ENCODE peak calls at places on chromosomes 5 and 9, in eight cellular contexts. V is NCI-H1105; O is T-helper 1 cell; Y is AG08395; P is neural progenitor cell; Q is RPMI7951; Z is stimulated activated CD8-positive, alpha-beta memory T cell treated with anti-CD3 and anti-CD28 coated beads, Interleukin-15, amount 100 ng/mL, for 24 hours; S is prostate gland. A is an unnamed sample.
A peak's percentile ranks its signal among the peaks of the same experiment; 100 is the strongest.

GRCh38 chr9:137305060-137305787 is 3.2 kb upstream of the NRARP start:
- DNase-seq in V (peak; percentile 35), O (peak; percentile 48), Y (peak; percentile 63), P (peak; percentile 90), Q (no peak), Z (no peak), S (peak; percentile 60), A (peak; percentile 93)

GRCh38 chr5:6705959-6706358 is 7.3 kb upstream of the TENT4A start:
- DNase-seq in V (no peak), O (no peak), Y (no peak), P (no peak), Q (peak; percentile 14), Z (no peak), S (no peak), A (no peak)

GRCh38 chr9:28394774-28395173 is 821.5 kb upstream of the C9orf72 start:
- DNase-seq in V (no peak), O (no peak), Y (no peak), P (no peak), Q (no peak), Z (no peak), S (no peak), A (no peak)

GRCh38 chr9:77899679-77900354 is 131.8 kb downstream of the GNAQ start:
- DNase-seq in V (no peak), O (no peak), Y (peak; percentile 62), P (no peak), Q (peak; percentile 58), Z (no peak), S (no peak), A (no peak)

GRCh38 chr5:39093351-39093749 is 19.2 kb upstream of the RICTOR start:
- DNase-seq in V (no peak), O (no peak), Y (no peak), P (no peak), Q (no peak), Z (no peak), S (no peak), A (no peak)

GRCh38 chr9:113978954-113979712 is 99.0 kb downstream of the AMBP start:
- DNase-seq in V (no peak), O (no peak), Y (peak; percentile 40), P (no peak), Q (peak; percentile 45), Z (no peak), S (no peak), A (no peak)

GRCh38 chr5:150614651-150615040 is 25.8 kb upstream of the SYNPO start:
- DNase-seq in V (no peak), O (no peak), Y (no peak), P (no peak), Q (no peak), Z (no peak), S (no peak), A (no peak)

GRCh38 chr5:9801908-9802307 is 171.8 kb upstream of the TAS2R1 start:
- DNase-seq in V (no peak), O (no peak), Y (no peak), P (no peak), Q (no peak), Z (no peak), S (no peak), A (no peak)

GRCh38 chr9:70569070-70569772 is 154.8 kb upstream of the KLF9 start:
- DNase-seq in V (no peak), O (no peak), Y (peak; percentile 41), P (no peak), Q (no peak), Z (no peak), S (no peak), A (no peak)

GRCh38 chr5:129852747-129853352 is 51.4 kb upstream of the CHSY3 start:
- DNase-seq in V (peak; percentile 36), O (peak; percentile 60), Y (peak; percentile 73), P (peak; percentile 88), Q (peak; percentile 16), Z (peak; percentile 64), S (peak; percentile 40), A (peak; percentile 67)

GRCh38 chr9:70053864-70054263 is 10.2 kb downstream of the MAMDC2 start:
- DNase-seq in V (peak; percentile 26), O (no peak), Y (no peak), P (no peak), Q (peak; percentile 71), Z (no peak), S (peak; percentile 79), A (peak; percentile 78)

GRCh38 chr5:51494821-51495220 is 111.6 kb downstream of the ISL1 start:
- DNase-seq in V (no peak), O (no peak), Y (no peak), P (no peak), Q (no peak), Z (no peak), S (no peak), A (no peak)

GRCh38 chr5:21154526-21154925 is 1166.5 kb upstream of the CDH18 start:
- DNase-seq in V (no peak), O (no peak), Y (no peak), P (no peak), Q (no peak), Z (no peak), S (no peak), A (no peak)

GRCh38 chr5:173187054-173187743 is 42.9 kb downstream of the BNIP1 start:
- DNase-seq in V (no peak), O (no peak), Y (no peak), P (peak; percentile 24), Q (no peak), Z (no peak), S (no peak), A (peak; percentile 14)

GRCh38 chr5:10049825-10050455 is 199.7 kb downstream of the ATPSCKMT start:
- DNase-seq in V (no peak), O (no peak), Y (no peak), P (no peak), Q (no peak), Z (no peak), S (no peak), A (no peak)

GRCh38 chr5:176664479-176664878 is 17.2 kb downstream of the TSPAN17 start:
- DNase-seq in V (no peak), O (no peak), Y (no peak), P (no peak), Q (no peak), Z (no peak), S (no peak), A (no peak)

GRCh38 chr9:97852001-97852398 is 1.0 kb upstream of the FOXE1 start:
- DNase-seq in V (no peak), O (no peak), Y (no peak), P (peak; percentile 72), Q (no peak), Z (no peak), S (no peak), A (no peak)

GRCh38 chr5:163565492-163565891 is 60.1 kb downstream of the MAT2B start:
- DNase-seq in V (no peak), O (no peak), Y (no peak), P (peak; percentile 60), Q (peak; percentile 16), Z (no peak), S (no peak), A (no peak)

GRCh38 chr5:150209020-150209635 is 19.3 kb downstream of the SLC6A7 start:
- DNase-seq in V (no peak), O (no peak), Y (peak; percentile 38), P (peak; percentile 39), Q (peak; percentile 82), Z (no peak), S (peak; percentile 51), A (no peak)

GRCh38 chr9:126403451-126403850 is 76.8 kb downstream of the MVB12B start:
- DNase-seq in V (no peak), O (no peak), Y (peak; percentile 34), P (no peak), Q (no peak), Z (no peak), S (no peak), A (no peak)

GRCh38 chr5:154493274-154493673 is 15.2 kb upstream of the HAND1 start:
- DNase-seq in V (no peak), O (no peak), Y (no peak), P (peak; percentile 22), Q (no peak), Z (no peak), S (no peak), A (no peak)

GRCh38 chr5:133434336-133434735 is 178.0 kb downstream of the FSTL4 start:
- DNase-seq in V (no peak), O (no peak), Y (no peak), P (no peak), Q (no peak), Z (no peak), S (no peak), A (no peak)

GRCh38 chr9:76718166-76718565 is 46.1 kb upstream of the PCA3 start:
- DNase-seq in V (no peak), O (no peak), Y (no peak), P (no peak), Q (no peak), Z (no peak), S (no peak), A (no peak)

GRCh38 chr5:37839441-37840035 is 303 bp downstream of the GDNF start:
- DNase-seq in V (peak; percentile 50), O (no peak), Y (peak; percentile 65), P (peak; percentile 73), Q (peak; percentile 66), Z (no peak), S (no peak), A (peak; percentile 50)

GRCh38 chr9:121376214-121376830 is 6.3 kb upstream of the STOM start:
- DNase-seq in V (no peak), O (no peak), Y (peak; percentile 31), P (no peak), Q (peak; percentile 9), Z (no peak), S (no peak), A (no peak)